ENCODE peak calls at places on chromosomes 13 and 19, in ten cellular contexts. F is naive thymus-derived CD4-positive, alpha-beta T cell; B is heart right ventricle; Y is PC-9; M is heart left ventricle; D is skeletal muscle cell; O is aorta; P is coronary artery; K is IMR-90; R is PC-3. H is an unnamed sample.

GRCh38 chr13:19587635-19588300 is 26.4 kb upstream of the TPTE2 start:
- DNase-seq in F (peak; percentile 40), B (no peak), Y (peak; percentile 45), M (no peak), D (no peak), O (no peak), P (no peak), K (peak; percentile 52), R (peak; percentile 80), H (peak; percentile 62)

GRCh38 chr19:11141937-11142527 is 13.6 kb downstream of the SPC24 start:
- DNase-seq in F (no peak), B (no peak), Y (peak; percentile 56), M (no peak), D (no peak), O (no peak), P (no peak), K (no peak), R (peak; percentile 39), H (no peak)

GRCh38 chr13:97727991-97728390 is 225.5 kb upstream of the IPO5 start:
- DNase-seq in F (no peak), B (no peak), Y (no peak), M (no peak), D (no peak), O (no peak), P (no peak), K (no peak), R (no peak), H (no peak)

GRCh38 chr19:9109959-9110358 is 2.7 kb upstream of the OR7G2 start:
- DNase-seq in F (no peak), B (no peak), Y (no peak), M (no peak), D (no peak), O (no peak), P (no peak), K (no peak), R (no peak), H (no peak)

GRCh38 chr19:47068876-47069406 is 20.5 kb upstream of the TMEM160 start:
- DNase-seq in F (no peak), B (no peak), Y (no peak), M (no peak), D (no peak), O (no peak), P (no peak), K (no peak), R (no peak), H (no peak)

GRCh38 chr13:25286308-25286968 is 850 bp downstream of the MTMR6 start:
- DNase-seq in F (peak; percentile 53), B (no peak), Y (no peak), M (no peak), D (no peak), O (peak; percentile 54), P (no peak), K (peak; percentile 58), R (peak; percentile 56), H (peak; percentile 61)

GRCh38 chr13:111458739-111459138 is 138.3 kb downstream of the TEX29 start:
- DNase-seq in F (no peak), B (no peak), Y (no peak), M (no peak), D (no peak), O (no peak), P (no peak), K (no peak), R (no peak), H (no peak)

GRCh38 chr13:99898421-99898820 is 73.1 kb downstream of the ZIC5 start:
- DNase-seq in F (no peak), B (no peak), Y (no peak), M (no peak), D (no peak), O (no peak), P (no peak), K (no peak), R (no peak), H (no peak)

DNA sequence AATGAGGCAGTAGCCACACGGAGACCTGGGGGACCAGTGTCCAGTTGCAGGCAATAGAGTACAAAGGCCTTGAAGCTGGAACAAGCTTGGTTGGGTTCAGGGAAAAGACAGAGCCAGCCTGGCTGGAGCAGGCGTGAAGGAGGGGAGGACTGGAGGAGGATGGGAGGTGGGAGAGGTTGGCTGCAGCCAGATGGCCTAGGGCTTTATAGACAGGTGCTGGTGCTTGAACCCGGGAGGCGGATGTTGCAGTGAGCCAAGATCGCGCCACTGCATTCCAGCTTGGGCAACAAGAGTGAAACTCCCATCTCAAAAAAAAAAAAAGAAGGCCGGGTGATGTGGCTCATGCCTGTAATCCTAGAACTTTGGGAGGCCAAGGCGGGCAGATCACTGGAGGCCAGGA is 1.7 kb downstream of the SPINT2 start:
- DNase-seq in F (no peak), B (no peak), Y (peak; percentile 81), M (no peak), D (no peak), O (no peak), P (no peak), K (no peak), R (peak; percentile 37), H (no peak)
- H3K4me3 ChIP-seq in F (no peak overlapping the region), B (no peak overlapping the region), Y (peak overlapping the region; percentile 79), M (no peak overlapping the region), D (no peak overlapping the region), O (peak overlapping the region; percentile 11), P (peak overlapping the region; percentile 75), K (no peak overlapping the region), R (peak overlapping the region; percentile 91), H (no peak overlapping the region)

DNA sequence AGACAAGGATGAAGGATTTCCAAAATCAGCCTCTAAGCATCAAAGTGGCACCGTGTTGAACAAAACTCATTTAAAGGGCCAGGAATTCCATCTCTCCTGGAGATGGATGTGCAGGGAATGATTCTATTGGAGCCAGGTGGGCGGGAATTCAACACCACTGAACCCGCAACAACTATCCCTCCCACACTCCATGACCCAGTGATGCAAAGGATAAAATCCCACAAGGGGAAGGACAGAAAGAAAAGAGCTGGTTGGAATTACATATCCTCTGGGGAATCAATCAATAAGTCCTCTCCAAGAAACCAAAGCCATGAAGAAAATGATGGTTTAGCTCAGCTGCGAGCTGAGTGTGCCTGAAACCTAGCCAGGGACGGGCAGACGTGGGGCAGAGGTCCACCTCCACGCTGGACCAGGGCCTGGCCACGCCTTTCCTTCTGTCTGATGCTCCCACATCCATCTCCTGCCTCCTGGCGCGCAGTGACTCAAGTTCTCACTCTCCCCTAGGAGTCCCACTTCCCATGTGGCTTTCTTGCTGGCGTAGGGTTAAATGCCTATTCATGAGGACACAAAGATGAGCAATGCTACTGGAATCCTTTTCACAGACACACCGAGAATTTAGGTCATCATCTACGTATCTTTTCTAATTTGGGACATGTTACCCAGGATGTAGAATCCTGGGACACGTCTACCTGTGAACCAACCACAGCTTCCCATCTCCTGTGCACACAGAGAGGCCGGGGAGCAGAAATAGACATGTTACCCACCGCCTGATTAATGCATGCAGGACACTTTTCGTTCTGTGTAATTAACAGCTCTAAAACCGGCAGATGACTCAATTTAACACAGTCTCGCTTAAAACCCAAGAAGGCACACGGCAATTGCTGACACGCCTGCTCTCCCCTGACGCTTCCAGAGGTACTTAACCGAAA is 48.6 kb downstream of the PEPD start:
- DNase-seq in F (no peak), B (no peak), Y (no peak), M (no peak), D (peak; percentile 86), O (no peak), P (no peak), K (peak; percentile 99), R (peak; percentile 85), H (no peak)
- H3K4me3 ChIP-seq in F (no peak overlapping the region), B (no peak overlapping the region), Y (no peak overlapping the region), M (no peak overlapping the region), D (no peak overlapping the region), O (no peak overlapping the region), P (no peak overlapping the region), K (no peak overlapping the region), R (peak overlapping the region; percentile 28), H (no peak overlapping the region)

GRCh38 chr19:30788105-30788765 is 416.1 kb downstream of the ZNF536 start:
- DNase-seq in F (no peak), B (no peak), Y (no peak), M (no peak), D (no peak), O (no peak), P (no peak), K (no peak), R (no peak), H (no peak)

GRCh38 chr19:30783936-30784335 is 411.8 kb downstream of the ZNF536 start:
- DNase-seq in F (no peak), B (no peak), Y (no peak), M (no peak), D (no peak), O (no peak), P (no peak), K (no peak), R (no peak), H (no peak)

GRCh38 chr19:30784850-30785459 is 412.8 kb downstream of the ZNF536 start:
- DNase-seq in F (peak; percentile 43), B (peak; percentile 39), Y (no peak), M (peak; percentile 69), D (no peak), O (peak; percentile 60), P (no peak), K (peak; percentile 26), R (peak; percentile 3), H (peak; percentile 78)

GRCh38 chr19:30783212-30783611 is 411.0 kb downstream of the ZNF536 start:
- DNase-seq in F (no peak), B (no peak), Y (no peak), M (no peak), D (no peak), O (no peak), P (no peak), K (no peak), R (no peak), H (no peak)

DNA sequence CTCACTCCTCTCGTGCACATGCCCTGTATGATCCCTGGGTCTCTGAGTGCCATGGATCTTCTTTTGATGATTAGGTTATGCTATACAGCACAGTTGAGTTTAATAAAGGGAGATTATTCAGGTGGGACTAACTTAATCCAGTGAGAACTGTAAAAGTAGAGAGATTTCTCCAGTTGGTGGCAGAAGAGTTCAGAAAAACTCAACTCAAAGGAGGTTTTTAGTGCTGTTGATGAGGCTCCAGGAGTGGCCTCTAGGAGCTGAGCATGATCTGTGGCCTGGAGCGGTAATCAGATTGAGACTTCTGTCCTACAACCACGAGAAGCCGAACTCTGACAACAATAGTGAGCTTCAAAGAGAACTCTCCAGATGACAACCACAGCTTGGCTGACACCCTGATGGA is 413.5 kb downstream of the ZNF536 start:
- DNase-seq in F (no peak), B (no peak), Y (no peak), M (no peak), D (no peak), O (no peak), P (no peak), K (no peak), R (no peak), H (peak; percentile 25)
- H3K4me3 ChIP-seq in F (no peak overlapping the region), B (no peak overlapping the region), Y (no peak overlapping the region), M (no peak overlapping the region), D (no peak overlapping the region), O (no peak overlapping the region), P (no peak overlapping the region), K (no peak overlapping the region), R (no peak overlapping the region), H (no peak overlapping the region)

GRCh38 chr19:6772866-6773322 is 386 bp downstream of the VAV1 start:
- DNase-seq in F (no peak), B (no peak), Y (no peak), M (no peak), D (no peak), O (no peak), P (no peak), K (no peak), R (no peak), H (no peak)

GRCh38 chr19:6774821-6775707 is 2.6 kb downstream of the VAV1 start:
- DNase-seq in F (no peak), B (no peak), Y (no peak), M (no peak), D (no peak), O (peak; percentile 66), P (no peak), K (no peak), R (no peak), H (no peak)

GRCh38 chr19:6772028-6772865 is at the start of gene VAV1:
- DNase-seq in F (peak; percentile 78), B (peak; percentile 61), Y (no peak), M (peak; percentile 85), D (no peak), O (peak; percentile 86), P (no peak), K (no peak), R (no peak), H (peak; percentile 42)

GRCh38 chr19:6776999-6777398 is 4.5 kb downstream of the VAV1 start:
- DNase-seq in F (no peak), B (no peak), Y (no peak), M (no peak), D (no peak), O (no peak), P (no peak), K (no peak), R (no peak), H (no peak)

DNA sequence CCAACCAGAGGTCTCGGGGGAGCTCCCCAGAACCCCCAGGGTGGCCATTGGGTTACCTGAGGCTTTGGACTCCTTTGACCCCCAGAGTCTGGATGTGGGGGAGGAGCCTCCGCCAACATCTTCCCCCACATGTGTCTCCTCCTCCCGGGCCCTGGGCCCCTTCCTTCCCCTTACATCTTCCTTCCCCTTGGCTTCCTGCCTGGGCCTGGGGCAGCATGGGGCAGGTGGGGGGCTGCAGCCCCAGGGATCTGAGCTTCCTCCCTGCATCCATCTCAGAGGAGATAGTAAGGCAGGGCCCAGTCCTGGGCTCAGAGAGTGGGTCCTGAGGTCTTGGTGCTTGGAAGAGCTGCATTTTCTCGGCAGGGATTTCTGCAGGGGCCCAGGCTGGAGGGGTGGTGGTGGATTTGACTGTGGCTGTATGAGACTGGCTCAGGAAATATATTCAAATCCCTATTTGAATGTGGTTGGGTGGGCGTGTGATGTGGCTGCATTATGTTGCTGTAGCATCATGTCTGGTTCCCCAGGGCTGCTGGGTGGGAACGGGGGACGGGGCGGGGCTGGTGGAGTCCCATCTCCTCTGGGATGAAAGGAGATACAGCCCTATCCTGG is 919 bp downstream of the VAV1 start:
- DNase-seq in F (peak; percentile 43), B (peak; percentile 38), Y (no peak), M (peak; percentile 74), D (no peak), O (peak; percentile 75), P (no peak), K (no peak), R (no peak), H (no peak)
- H3K4me3 ChIP-seq in F (peak overlapping the region; percentile 96), B (no peak overlapping the region), Y (no peak overlapping the region), M (peak overlapping the region; percentile 9), D (no peak overlapping the region), O (no peak overlapping the region), P (peak overlapping the region; percentile 60), K (no peak overlapping the region), R (no peak overlapping the region), H (no peak overlapping the region)